ENCODE peak calls at places on chromosomes 7 and 10, in eight cellular contexts. N is psoas muscle; Y is GM12878; S is HCT116; J is heart left ventricle; V is CD8-positive, alpha-beta T cell; O is SK-N-SH; T is colonic mucosa. U is an unnamed sample.

GRCh38 chr10:94264085-94264484 is 98.7 kb downstream of the NOC3L start:
- DNase-seq in N (no peak), Y (no peak), S (no peak), J (no peak), V (no peak), O (no peak), T (no peak), U (no peak)

GRCh38 chr10:14839305-14839695 is 1.2 kb downstream of the HSPA14 start:
- DNase-seq in N (no peak), Y (no peak), S (no peak), J (no peak), V (no peak), O (no peak), T (peak; percentile 53), U (no peak)

GRCh38 chr7:87032604-87033003 is 26.9 kb downstream of the ELAPOR2 start:
- DNase-seq in N (no peak), Y (no peak), S (no peak), J (no peak), V (no peak), O (no peak), T (no peak), U (no peak)

GRCh38 chr10:5530412-5530806 is 5.6 kb downstream of the CALML3 start:
- DNase-seq in N (peak; percentile 32), Y (no peak), S (no peak), J (no peak), V (no peak), O (no peak), T (no peak), U (no peak)

GRCh38 chr7:136228185-136228584 is 251.0 kb upstream of the MTPN start:
- DNase-seq in N (no peak), Y (no peak), S (no peak), J (no peak), V (no peak), O (no peak), T (no peak), U (no peak)

GRCh38 chr10:9636206-9636605 is 1381.5 kb upstream of the CELF2 start:
- DNase-seq in N (no peak), Y (no peak), S (no peak), J (no peak), V (no peak), O (no peak), T (no peak), U (no peak)

GRCh38 chr10:65891073-65891981 is 1034.5 kb upstream of the LRRTM3 start:
- DNase-seq in N (no peak), Y (peak; percentile 50), S (no peak), J (no peak), V (no peak), O (no peak), T (no peak), U (no peak)

GRCh38 chr7:163298-163695 is 29.1 kb upstream of the FAM20C start:
- DNase-seq in N (peak; percentile 32), Y (no peak), S (no peak), J (peak; percentile 21), V (no peak), O (no peak), T (peak; percentile 16), U (no peak)

GRCh38 chr10:60654813-60655464 is 123.3 kb upstream of the CDK1 start:
- DNase-seq in N (no peak), Y (no peak), S (peak; percentile 44), J (no peak), V (no peak), O (no peak), T (no peak), U (no peak)

GRCh38 chr10:60818134-60818770 is 40.0 kb downstream of the CDK1 start:
- DNase-seq in N (no peak), Y (no peak), S (no peak), J (no peak), V (no peak), O (no peak), T (no peak), U (no peak)

GRCh38 chr10:84478155-84478554 is 149.8 kb downstream of the CCSER2 start:
- DNase-seq in N (no peak), Y (no peak), S (no peak), J (no peak), V (no peak), O (no peak), T (no peak), U (no peak)

GRCh38 chr10:118969014-118969413 is 60.5 kb upstream of the NANOS1 start:
- DNase-seq in N (no peak), Y (no peak), S (no peak), J (no peak), V (no peak), O (no peak), T (no peak), U (no peak)

GRCh38 chr7:130913721-130914588 is 179.9 kb upstream of the KLF14 start:
- DNase-seq in N (no peak), Y (no peak), S (no peak), J (no peak), V (no peak), O (no peak), T (no peak), U (no peak)

GRCh38 chr10:69428138-69428537 is 11.4 kb upstream of the TACR2 start:
- DNase-seq in N (no peak), Y (no peak), S (no peak), J (no peak), V (no peak), O (no peak), T (no peak), U (no peak)

GRCh38 chr7:150974468-150975391 is 3.4 kb downstream of the KCNH2 start:
- DNase-seq in N (no peak), Y (no peak), S (peak; percentile 43), J (peak; percentile 87), V (peak; percentile 70), O (peak; percentile 82), T (peak; percentile 87), U (peak; percentile 44)
- TF ChIP-seq CTCF in N (no peak), Y (peak; percentile 36), S (peak; percentile 34), J (no peak), V (peak; percentile 24), O (peak; percentile 36), T (no peak), U (no peak)

GRCh38 chr10:13090289-13090688 is 9.7 kb upstream of the OPTN start:
- DNase-seq in N (no peak), Y (no peak), S (no peak), J (no peak), V (no peak), O (no peak), T (no peak), U (no peak)
- H3K4me1 ChIP-seq in N (no peaks in the 10 kb centered on the region), Y (no peaks in the 10 kb centered on the region), S (peaks cover 9% of the 10 kb centered on the region), J (no peaks in the 10 kb centered on the region), V (no peaks in the 10 kb centered on the region), O (peaks cover 5% of the 10 kb centered on the region), T (no peaks in the 10 kb centered on the region), U (no peaks in the 10 kb centered on the region)

GRCh38 chr7:74400420-74401136 is 53.1 kb upstream of the GTF2IRD1 start:
- DNase-seq in N (no peak), Y (no peak), S (no peak), J (no peak), V (no peak), O (no peak), T (no peak), U (no peak)

GRCh38 chr7:74395745-74396311 is 57.9 kb upstream of the GTF2IRD1 start:
- DNase-seq in N (no peak), Y (no peak), S (no peak), J (no peak), V (no peak), O (no peak), T (no peak), U (no peak)

GRCh38 chr7:74399006-74399405 is 54.7 kb upstream of the GTF2IRD1 start:
- DNase-seq in N (no peak), Y (no peak), S (no peak), J (no peak), V (no peak), O (no peak), T (no peak), U (no peak)

GRCh38 chr7:74396993-74397392 is 56.7 kb upstream of the GTF2IRD1 start:
- DNase-seq in N (no peak), Y (no peak), S (no peak), J (no peak), V (no peak), O (no peak), T (no peak), U (no peak)

DNA sequence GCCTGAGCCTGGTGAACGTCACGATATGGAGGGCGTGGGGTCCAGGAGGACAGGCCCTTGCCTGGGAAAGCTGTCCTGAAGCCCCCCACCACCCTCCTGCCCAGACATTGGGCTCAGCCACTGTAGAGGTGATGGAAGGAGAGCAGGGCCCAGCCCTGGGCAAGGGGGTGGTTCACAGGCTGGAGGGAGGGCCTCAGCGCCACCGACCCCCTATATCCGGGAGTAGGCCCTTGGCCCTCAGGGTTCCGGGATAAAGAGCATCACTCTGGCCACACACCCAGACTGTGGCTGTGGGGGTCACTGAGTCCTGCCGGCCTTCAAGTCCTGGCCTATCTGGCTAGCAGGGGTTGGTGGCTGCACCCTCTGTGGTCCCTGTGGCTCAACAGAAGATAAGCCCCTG is 55.3 kb upstream of the GTF2IRD1 start:
- DNase-seq in N (no peak), Y (no peak), S (no peak), J (no peak), V (no peak), O (no peak), T (no peak), U (no peak)
- H3K36me3 ChIP-seq in N (peaks cover 12% of the 10 kb centered on the region), Y (peaks cover 14% of the 10 kb centered on the region), S (peaks cover 8% of the 10 kb centered on the region), J (peaks cover 47% of the 10 kb centered on the region), V (no peaks in the 10 kb centered on the region), O (peaks cover 8% of the 10 kb centered on the region), T (peaks cover 23% of the 10 kb centered on the region), U (no peaks in the 10 kb centered on the region)

DNA sequence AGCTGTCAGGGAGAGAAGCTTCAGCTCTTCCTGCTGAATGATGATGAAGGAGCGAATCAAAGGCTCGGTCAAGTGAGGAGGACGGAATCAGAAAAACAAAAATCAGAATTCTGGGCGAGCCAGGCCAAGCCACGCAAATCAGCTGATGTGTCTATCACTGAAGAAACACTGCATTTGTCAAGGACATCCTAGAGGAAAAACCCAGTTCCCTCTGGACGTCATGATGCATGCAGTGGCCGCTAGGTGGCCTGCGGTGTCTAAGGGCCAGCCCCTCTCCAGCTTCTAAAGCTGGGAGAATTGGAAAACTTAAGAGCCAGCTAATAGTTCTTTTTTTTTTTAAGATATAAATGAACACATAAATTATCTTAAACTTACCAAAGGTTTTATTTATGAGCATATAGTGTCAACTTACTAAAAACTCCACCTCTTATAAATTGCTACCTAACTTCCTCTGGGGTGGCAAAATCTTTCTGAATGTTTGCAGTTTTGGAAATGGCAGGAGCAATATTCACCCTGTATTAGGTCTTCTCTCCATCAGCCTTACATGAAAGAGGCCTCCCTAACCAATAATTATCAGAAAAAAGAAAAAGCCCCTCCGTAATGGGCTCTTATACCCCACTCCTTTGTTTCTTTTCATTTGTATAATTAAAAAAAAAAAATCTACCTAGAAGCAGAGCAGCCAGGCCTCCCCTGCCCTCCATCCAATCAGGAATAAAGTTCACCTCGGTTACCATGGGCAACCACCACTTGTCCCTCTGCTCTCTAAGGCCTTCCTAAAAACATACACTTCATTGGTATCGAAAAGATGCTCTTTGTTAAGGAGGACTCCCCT is 186.8 kb downstream of the USP6NL start:
- DNase-seq in N (no peak), Y (no peak), S (peak; percentile 41), J (peak; percentile 42), V (no peak), O (peak; percentile 76), T (peak; percentile 42), U (peak; percentile 42)
- TF ChIP-seq CTCF in N (peak; percentile 57), Y (peak; percentile 79), S (peak; percentile 95), J (peak; percentile 80), V (no peak), O (peak; percentile 73), T (peak; percentile 85), U (peak; percentile 53)

GRCh38 chr7:70614237-70614984 is 517.5 kb upstream of the GALNT17 start:
- DNase-seq in N (peak; percentile 92), Y (no peak), S (no peak), J (peak; percentile 89), V (no peak), O (peak; percentile 91), T (peak; percentile 38), U (peak; percentile 38)
- H3K4me1 ChIP-seq in N (peaks cover 13% of the 10 kb centered on the region), Y (no peaks in the 10 kb centered on the region), S (no peaks in the 10 kb centered on the region), J (peaks cover 17% of the 10 kb centered on the region), V (no peaks in the 10 kb centered on the region), O (no peaks in the 10 kb centered on the region), T (peaks cover 4% of the 10 kb centered on the region), U (no peaks in the 10 kb centered on the region)

GRCh38 chr7:151122276-151122675 is 36.0 kb downstream of the AGAP3 start:
- DNase-seq in N (no peak), Y (no peak), S (no peak), J (no peak), V (no peak), O (no peak), T (no peak), U (no peak)
- H3K36me3 ChIP-seq in N (peaks cover 65% of the 10 kb centered on the region), Y (peaks cover 9% of the 10 kb centered on the region), S (peaks cover 28% of the 10 kb centered on the region), J (peaks cover 75% of the 10 kb centered on the region), V (no peaks in the 10 kb centered on the region), O (peaks cover 82% of the 10 kb centered on the region), T (no peaks in the 10 kb centered on the region), U (peaks cover 69% of the 10 kb centered on the region)